ENCODE peak calls at places on chromosome 14, in seven cellular contexts. M is activated T-helper 1 cell treated with Interleukin-2 at 50 U/mL for 16 hours, P is IMR-90, Z is lung, X is cardiac fibroblast, U is germinal center, I is NCI-H2081. C is an unnamed sample.

GRCh38 chr14:71248204-71248603 is 340.9 kb downstream of the PCNX1 start:
- DNase-seq in M (no peak), P (peak), Z (no peak), X (peak), U (no peak), I (no peak), C (no peak)

GRCh38 chr14:77158175-77158908 is 16.8 kb upstream of the ZDHHC22 start:
- DNase-seq in M (no peak), P (peak), Z (no peak), X (peak), U (no peak), I (peak), C (no peak)

GRCh38 chr14:36085861-36086260 is 90.7 kb downstream of the PTCSC3 start:
- DNase-seq in M (no peak), P (no peak), Z (no peak), X (no peak), U (no peak), I (no peak), C (no peak)

GRCh38 chr14:65041434-65041915 is 54.8 kb downstream of the FNTB start:
- DNase-seq in M (no peak), P (no peak), Z (no peak), X (no peak), U (no peak), I (no peak), C (no peak)

GRCh38 chr14:36508418-36509051 is 11.5 kb downstream of the NKX2-1 start:
- DNase-seq in M (no peak), P (no peak), Z (peak), X (no peak), U (no peak), I (no peak), C (no peak)

GRCh38 chr14:100526632-100527031 is 60.6 kb downstream of the BEGAIN start:
- DNase-seq in M (no peak), P (peak), Z (no peak), X (no peak), U (no peak), I (no peak), C (no peak)

GRCh38 chr14:61179061-61179675 is 102.0 kb downstream of the TMEM30B start:
- DNase-seq in M (no peak), P (peak), Z (no peak), X (peak), U (no peak), I (no peak), C (no peak)

GRCh38 chr14:20657216-20658211 is 16.0 kb upstream of the OR6S1 start:
- DNase-seq in M (no peak), P (peak), Z (no peak), X (peak), U (no peak), I (no peak), C (no peak)

GRCh38 chr14:40222996-40223395 is 790.8 kb upstream of the FBXO33 start:
- DNase-seq in M (no peak), P (no peak), Z (no peak), X (no peak), U (no peak), I (no peak), C (no peak)

GRCh38 chr14:88815980-88816379 is 8.5 kb upstream of the TTC8 start:
- DNase-seq in M (no peak), P (no peak), Z (no peak), X (no peak), U (no peak), I (no peak), C (no peak)

GRCh38 chr14:30426463-30426862 is 132.5 kb upstream of the G2E3 start:
- DNase-seq in M (no peak), P (no peak), Z (no peak), X (no peak), U (no peak), I (no peak), C (no peak)

GRCh38 chr14:101017209-101017608 is 113.7 kb upstream of the RTL1 start:
- DNase-seq in M (no peak), P (peak), Z (peak), X (peak), U (no peak), I (no peak), C (no peak)

GRCh38 chr14:101118746-101119610 is 215.5 kb upstream of the RTL1 start:
- DNase-seq in M (no peak), P (no peak), Z (peak), X (no peak), U (no peak), I (no peak), C (no peak)

GRCh38 chr14:23097786-23098185 is 2.5 kb downstream of the C14orf119 start:
- DNase-seq in M (no peak), P (no peak), Z (no peak), X (no peak), U (no peak), I (no peak), C (no peak)

GRCh38 chr14:25837431-25837950 is 760.3 kb downstream of the NOVA1 start:
- DNase-seq in M (no peak), P (no peak), Z (no peak), X (no peak), U (no peak), I (no peak), C (no peak)

GRCh38 chr14:104888489-104889373 is 23.7 kb downstream of the CEP170B start:
- DNase-seq in M (no peak), P (no peak), Z (no peak), X (no peak), U (no peak), I (no peak), C (no peak)

GRCh38 chr14:83463500-83464098 is 1929.9 kb upstream of the SEL1L start:
- DNase-seq in M (no peak), P (peak), Z (peak), X (peak), U (no peak), I (peak), C (no peak)

GRCh38 chr14:78018283-78018682 is 151.9 kb upstream of the NRXN3 start:
- DNase-seq in M (no peak), P (no peak), Z (no peak), X (no peak), U (no peak), I (no peak), C (no peak)

GRCh38 chr14:37403656-37404055 is 191.4 kb downstream of the FOXA1 start:
- DNase-seq in M (no peak), P (no peak), Z (no peak), X (no peak), U (no peak), I (no peak), C (no peak)